ENCODE peak calls at places on chromosomes 11 and 22, in ten cellular contexts. F, J, Q, E, V, O, A, Y, W and G are unnamed samples.

GRCh38 chr22:21876486-21877176 is 9.2 kb upstream of the MAPK1 start:
- DNase-seq in F (no peak), A (no peak), V (no peak), Y (peak), W (no peak), E (no peak), O (no peak), Q (no peak), J (no peak), G (no peak)

GRCh38 chr11:102144357-102145342 is 34.4 kb downstream of the YAP1 start:
- DNase-seq in A (peak), W (no peak), O (peak), E (no peak), V (peak), J (no peak), Q (no peak), Y (no peak), F (no peak), G (peak)

GRCh38 chr11:1744879-1745700 is 5.3 kb downstream of the IFITM10 start:
- DNase-seq in W (peak), J (no peak), Q (no peak), V (no peak), F (no peak), A (no peak), O (no peak), E (no peak), Y (no peak), G (no peak)

GRCh38 chr11:12556788-12557384 is 117.3 kb upstream of the TEAD1 start:
- DNase-seq in V (peak), W (no peak), O (peak), A (peak), E (no peak), Q (peak), F (no peak), J (no peak), Y (no peak), G (peak)

GRCh38 chr22:32545801-32546200 is 71.2 kb downstream of the FBXO7 start:
- DNase-seq in A (no peak), E (no peak), F (no peak), W (no peak), Q (no peak), V (no peak), Y (no peak), J (no peak), O (no peak), G (no peak)

GRCh38 chr11:94880216-94880615 is 93.1 kb downstream of the CWC15 start:
- DNase-seq in J (no peak), A (no peak), F (no peak), W (no peak), O (no peak), E (no peak), V (no peak), Y (no peak), Q (no peak), G (no peak)

GRCh38 chr11:64384981-64385952 is 26.3 kb downstream of the RPS6KA4 start:
- DNase-seq in O (no peak), V (no peak), Y (no peak), J (no peak), W (no peak), E (no peak), Q (peak), A (no peak), F (no peak), G (no peak)

GRCh38 chr22:50545522-50546325 is at the start of gene KLHDC7B:
- DNase-seq in F (no peak), Y (peak), O (no peak), W (no peak), V (no peak), E (no peak), J (no peak), A (no peak), Q (no peak), G (no peak)

GRCh38 chr22:41447435-41448188 is 1.0 kb upstream of the TOB2 start:
- DNase-seq in Q (peak), A (peak), J (peak), O (no peak), V (peak), Y (peak), F (peak), W (peak), E (peak), G (no peak)

GRCh38 chr11:27397619-27398412 is 34.8 kb upstream of the CCDC34 start:
- DNase-seq in Y (no peak), E (no peak), F (no peak), J (no peak), A (no peak), W (no peak), Q (no peak), O (no peak), V (no peak), G (peak)

GRCh38 chr11:32259641-32260081 is 168.8 kb downstream of the RCN1 start:
- DNase-seq in E (no peak), O (no peak), F (no peak), J (no peak), W (no peak), Y (no peak), V (no peak), Q (peak), A (no peak), G (no peak)

GRCh38 chr11:8477680-8478079 is 116.3 kb downstream of the STK33 start:
- DNase-seq in Q (no peak), O (no peak), E (no peak), Y (no peak), A (no peak), W (no peak), J (no peak), F (no peak), V (no peak), G (no peak)

GRCh38 chr11:42170601-42171000 is 711.1 kb upstream of the LRRC4C start:
- DNase-seq in O (no peak), A (no peak), W (no peak), E (no peak), Q (no peak), V (no peak), F (no peak), J (no peak), Y (no peak), G (no peak)

GRCh38 chr11:76756341-76756771 is 26.8 kb upstream of the TSKU start:
- DNase-seq in W (no peak), A (no peak), E (no peak), Y (no peak), V (no peak), J (no peak), F (no peak), Q (no peak), O (no peak), G (no peak)

GRCh38 chr22:31350410-31350863 is 4.3 kb upstream of the PATZ1 start:
- DNase-seq in Q (no peak), F (no peak), Y (no peak), A (no peak), V (no peak), O (no peak), J (no peak), W (no peak), E (no peak), G (no peak)

GRCh38 chr11:125903753-125904659 is at the start of gene DDX25:
- DNase-seq in F (no peak), E (peak), W (peak), V (peak), Q (peak), Y (peak), A (no peak), O (no peak), J (no peak), G (no peak)

GRCh38 chr11:119592642-119593041 is 136.4 kb downstream of the NECTIN1 start:
- DNase-seq in W (no peak), Q (no peak), V (no peak), E (no peak), J (no peak), Y (no peak), A (no peak), F (no peak), O (no peak), G (no peak)

GRCh38 chr11:559712-560304 is 730 bp downstream of the LMNTD2 start:
- DNase-seq in A (no peak), F (no peak), J (no peak), Q (no peak), E (no peak), V (no peak), W (no peak), O (no peak), Y (no peak), G (no peak)

GRCh38 chr22:39234867-39235687 is 9.7 kb downstream of the PDGFB start:
- DNase-seq in V (no peak), Q (no peak), O (no peak), F (no peak), E (no peak), J (no peak), Y (no peak), W (no peak), A (peak), G (no peak)

GRCh38 chr11:17598700-17599459 is 51.8 kb downstream of the OTOG start:
- DNase-seq in Q (peak), F (peak), Y (peak), O (peak), E (peak), J (no peak), A (peak), V (peak), W (peak), G (peak)

GRCh38 chr11:28581286-28582242 is 473.4 kb downstream of the METTL15 start:
- DNase-seq in V (no peak), Q (no peak), Y (no peak), F (no peak), J (no peak), A (no peak), W (no peak), E (no peak), O (no peak), G (no peak)

GRCh38 chr11:8706673-8707432 is 24.3 kb downstream of the RPL27A start:
- DNase-seq in J (no peak), Y (no peak), Q (no peak), E (no peak), W (no peak), V (no peak), A (no peak), F (no peak), O (no peak), G (no peak)

GRCh38 chr22:20034143-20034542 is 13.2 kb downstream of the TANGO2 start:
- DNase-seq in E (no peak), F (no peak), O (no peak), Q (no peak), A (no peak), W (no peak), Y (no peak), V (no peak), J (no peak), G (no peak)

GRCh38 chr11:124865181-124865901 is at the start of gene ROBO3:
- DNase-seq in J (no peak), O (no peak), Q (no peak), E (peak), A (no peak), F (no peak), V (no peak), Y (peak), W (no peak), G (no peak)

GRCh38 chr11:833114-833791 is 501 bp downstream of the CD151 start:
- DNase-seq in Y (peak), J (no peak), W (no peak), O (no peak), F (peak), E (peak), V (no peak), A (peak), Q (no peak), G (no peak)

GRCh38 chr11:33016654-33017053 is 976 bp downstream of the DEPDC7 start:
- DNase-seq in F (no peak), Q (no peak), O (no peak), V (no peak), Y (no peak), J (no peak), A (no peak), E (no peak), W (no peak), G (no peak)

GRCh38 chr22:31001124-31001770 is 32.2 kb downstream of the TUG1 start:
- DNase-seq in W (no peak), F (no peak), Q (no peak), E (no peak), O (no peak), A (no peak), J (no peak), V (no peak), Y (no peak), G (no peak)

GRCh38 chr22:32754413-32755041 is 47.0 kb upstream of the TIMP3 start:
- DNase-seq in A (peak), E (no peak), V (no peak), W (no peak), O (no peak), Y (no peak), F (no peak), J (no peak), Q (no peak), G (no peak)

GRCh38 chr11:71325418-71326327 is 73.3 kb upstream of the SHANK2 start:
- DNase-seq in O (no peak), E (no peak), A (no peak), F (no peak), Y (no peak), W (no peak), Q (no peak), J (no peak), V (no peak), G (no peak)

GRCh38 chr22:48943567-48944432 is 883.9 kb downstream of the BRD1 start:
- DNase-seq in V (peak), E (peak), F (no peak), Y (peak), A (no peak), O (no peak), J (no peak), W (peak), Q (peak), G (no peak)

GRCh38 chr11:3003396-3004231 is 11.5 kb upstream of the NAP1L4 start:
- DNase-seq in J (no peak), E (no peak), Y (no peak), V (no peak), W (no peak), Q (no peak), F (no peak), O (no peak), A (no peak), G (no peak)

GRCh38 chr11:43546561-43547410 is 133.8 kb upstream of the HSD17B12 start:
- DNase-seq in A (no peak), E (no peak), J (no peak), O (no peak), F (no peak), W (no peak), Y (no peak), Q (no peak), V (no peak), G (no peak)

GRCh38 chr11:95459268-95460040 is 228.5 kb upstream of the SESN3 start:
- DNase-seq in O (no peak), Y (no peak), E (no peak), F (no peak), V (no peak), W (no peak), Q (peak), A (no peak), J (no peak), G (no peak)

GRCh38 chr11:117459121-117459978 is 131.7 kb downstream of the CEP164 start:
- DNase-seq in J (no peak), Q (no peak), W (no peak), E (no peak), O (no peak), A (no peak), Y (no peak), V (no peak), F (no peak), G (no peak)

GRCh38 chr22:41264408-41264941 is 21.5 kb downstream of the RANGAP1 start:
- DNase-seq in A (no peak), J (peak), Q (peak), O (no peak), Y (no peak), W (peak), F (no peak), E (no peak), V (no peak), G (no peak)